ENCODE peak calls at places on chromosomes 3 and 15, in four cellular contexts. R, J, D and A are unnamed samples.

GRCh38 chr3:57709559-57709958 is 16.7 kb upstream of the DENND6A start:
- DNase-seq in R (peak), J (no peak), D (no peak), A (peak)

GRCh38 chr3:56800373-56801150 is 1.2 kb downstream of the ARHGEF3 start:
- DNase-seq in R (no peak), J (no peak), D (peak), A (no peak)

GRCh38 chr3:183532620-183533409 is 22.7 kb downstream of the KLHL6 start:
- DNase-seq in R (no peak), J (no peak), D (no peak), A (no peak)

GRCh38 chr15:63292771-63293170 is 15.4 kb downstream of the APH1B start:
- DNase-seq in R (no peak), J (no peak), D (no peak), A (no peak)

GRCh38 chr15:56765252-56765651 is 31.9 kb upstream of the ZNF280D start:
- DNase-seq in R (no peak), J (peak), D (no peak), A (no peak)

GRCh38 chr15:28921336-28921735 is 35.6 kb downstream of the APBA2 start:
- DNase-seq in R (no peak), J (no peak), D (no peak), A (no peak)

GRCh38 chr3:37053337-37053736 is 60.0 kb downstream of the MLH1 start:
- DNase-seq in R (no peak), J (no peak), D (no peak), A (no peak)

GRCh38 chr3:52845157-52845556 is 10.3 kb upstream of the MUSTN1 start:
- DNase-seq in R (no peak), J (no peak), D (no peak), A (no peak)